ENCODE peak calls at places on chromosome 17, in four cellular contexts. X is cardiac fibroblast, R is HT1080, D is NCI-H345. P is an unnamed sample.

GRCh38 chr17:48961516-48962233 is 6.7 kb downstream of the GIP start:
- DNase-seq in D (no peak), X (peak; percentile 55), R (peak; percentile 83), P (peak; percentile 74)

GRCh38 chr17:75064867-75065561 is 18.0 kb downstream of the KCTD2 start:
- DNase-seq in D (no peak), R (no peak), X (no peak), P (no peak)

GRCh38 chr17:13513039-13513405 is 88.7 kb downstream of the HS3ST3A1 start:
- DNase-seq in X (peak; percentile 64), R (no peak), D (no peak), P (no peak)

GRCh38 chr17:869567-870530 is 87.7 kb downstream of the MRM3 start:
- DNase-seq in D (no peak), X (peak; percentile 57), R (peak; percentile 15), P (peak; percentile 8)

GRCh38 chr17:39939031-39939430 is 11.5 kb downstream of the LRRC3C start:
- DNase-seq in X (no peak), R (no peak), D (no peak), P (no peak)

GRCh38 chr17:40024901-40025300 is 9.7 kb downstream of the CSF3 start:
- DNase-seq in R (peak; percentile 63), D (no peak), X (no peak), P (no peak)

GRCh38 chr17:59436900-59437299 is 105.4 kb downstream of the YPEL2 start:
- DNase-seq in R (no peak), X (no peak), D (no peak), P (no peak)

GRCh38 chr17:74290340-74290739 is 16.3 kb downstream of the DNAI2 start:
- DNase-seq in D (no peak), R (no peak), X (no peak), P (peak; percentile 45)

GRCh38 chr17:69525920-69526841 is 111.7 kb downstream of the MAP2K6 start:
- DNase-seq in X (peak; percentile 77), R (peak; percentile 70), D (peak; percentile 5), P (peak; percentile 54)

GRCh38 chr17:81553616-81554181 is 1.5 kb upstream of the FAAP100 start:
- DNase-seq in X (peak; percentile 93), R (peak; percentile 96), D (no peak), P (peak; percentile 69)

GRCh38 chr17:58601976-58602375 is 87.5 kb upstream of the MTMR4 start:
- DNase-seq in X (no peak), R (no peak), D (no peak), P (no peak)

GRCh38 chr17:51439395-51440229 is 179.3 kb downstream of the UTP18 start:
- DNase-seq in R (peak; percentile 86), X (no peak), D (peak; percentile 63), P (no peak)

GRCh38 chr17:49991409-49991808 is 3.6 kb downstream of the DLX3 start:
- DNase-seq in R (no peak), D (no peak), X (no peak), P (no peak)

GRCh38 chr17:27343972-27344607 is 50.2 kb downstream of the WSB1 start:
- DNase-seq in R (peak; percentile 55), D (no peak), X (peak; percentile 74), P (no peak)

GRCh38 chr17:55159251-55159650 is 105.5 kb upstream of the HLF start:
- DNase-seq in R (no peak), D (no peak), X (no peak), P (no peak)

GRCh38 chr17:82644148-82644547 is 4.1 kb downstream of the WDR45B start:
- DNase-seq in R (no peak), D (no peak), X (no peak), P (no peak)

GRCh38 chr17:41492351-41492750 is 2.6 kb upstream of the KRT36 start:
- DNase-seq in D (no peak), R (peak; percentile 8), X (peak; percentile 71), P (no peak)

GRCh38 chr17:77372444-77373297 is 231.9 kb downstream of the SEC14L1 start:
- DNase-seq in X (peak; percentile 92), R (no peak), D (no peak), P (no peak)

GRCh38 chr17:33949100-33949499 is 306.0 kb upstream of the CCL2 start:
- DNase-seq in D (no peak), X (no peak), R (no peak), P (no peak)

P was measured in Caki2.